ENCODE peak calls at places on chromosomes 13 and 19, in four cellular contexts. M is endodermal cell; I is CD4-positive, alpha-beta T cell; N is fibroblast of lung. E is an unnamed sample.

GRCh38 chr19:39736088-39736487 is 1.7 kb downstream of the CLC start:
- DNase-seq in M (no peak), I (no peak), N (no peak), E (no peak)

GRCh38 chr13:46527237-46527636 is 25.7 kb upstream of the LRCH1 start:
- DNase-seq in M (no peak), I (no peak), N (no peak), E (no peak)

GRCh38 chr13:71663431-71663830 is 203.6 kb downstream of the DACH1 start:
- DNase-seq in M (no peak), I (no peak), N (peak), E (no peak)

GRCh38 chr19:28009696-28010095 is 1203.3 kb downstream of the UQCRFS1 start:
- DNase-seq in M (no peak), I (no peak), N (peak), E (no peak)

GRCh38 chr13:76148374-76148773 is 512.2 kb downstream of the LMO7 start:
- DNase-seq in M (no peak), I (no peak), N (no peak), E (no peak)

GRCh38 chr13:45119990-45120864 is at the start of gene GTF2F2:
- DNase-seq in M (peak), I (peak), N (peak), E (peak)

GRCh38 chr13:107587681-107588080 is 627.7 kb downstream of the LIG4 start:
- DNase-seq in M (no peak), I (no peak), N (no peak), E (no peak)

GRCh38 chr19:14218615-14219330 is 12.8 kb upstream of the ADGRL1 start:
- DNase-seq in M (no peak), I (no peak), N (no peak), E (no peak)

GRCh38 chr13:25276748-25277147 is 10.5 kb downstream of the MTMR6 start:
- DNase-seq in M (no peak), I (no peak), N (peak), E (no peak)

GRCh38 chr19:41456342-41456918 is 13.5 kb downstream of the ERICH4 start:
- DNase-seq in M (no peak), I (no peak), N (peak), E (no peak)

GRCh38 chr13:59680429-59681024 is 483.2 kb downstream of the DIAPH3 start:
- DNase-seq in M (no peak), I (no peak), N (peak), E (peak)

GRCh38 chr19:17560205-17560595 is 4.8 kb downstream of the COLGALT1 start:
- DNase-seq in M (no peak), I (no peak), N (peak), E (peak)

DNA sequence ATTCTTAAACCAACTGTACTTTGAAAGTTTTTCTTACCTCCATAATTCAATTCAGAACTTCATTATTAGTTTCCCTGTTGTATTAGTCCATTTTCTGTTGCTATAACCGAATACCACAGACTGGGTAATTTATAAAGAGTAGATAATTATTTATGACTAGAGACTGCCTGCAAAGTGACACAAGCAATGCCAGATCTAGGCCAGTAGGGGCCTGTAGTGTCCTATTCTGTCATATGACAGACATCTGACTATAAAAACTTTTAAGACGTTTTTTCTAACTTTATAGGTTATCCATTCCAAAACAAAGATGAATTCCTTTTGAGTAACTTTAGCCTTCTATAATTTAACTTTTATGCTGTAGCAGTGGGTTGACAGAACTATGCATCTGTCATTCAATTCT is 2783.8 kb downstream of the PCDH9 start:
- DNase-seq in M (no peak), I (no peak), N (no peak), E (no peak)
- TF ChIP-seq CTCF in M (peak), I (no peak), N (no peak), E (no peak)

DNA sequence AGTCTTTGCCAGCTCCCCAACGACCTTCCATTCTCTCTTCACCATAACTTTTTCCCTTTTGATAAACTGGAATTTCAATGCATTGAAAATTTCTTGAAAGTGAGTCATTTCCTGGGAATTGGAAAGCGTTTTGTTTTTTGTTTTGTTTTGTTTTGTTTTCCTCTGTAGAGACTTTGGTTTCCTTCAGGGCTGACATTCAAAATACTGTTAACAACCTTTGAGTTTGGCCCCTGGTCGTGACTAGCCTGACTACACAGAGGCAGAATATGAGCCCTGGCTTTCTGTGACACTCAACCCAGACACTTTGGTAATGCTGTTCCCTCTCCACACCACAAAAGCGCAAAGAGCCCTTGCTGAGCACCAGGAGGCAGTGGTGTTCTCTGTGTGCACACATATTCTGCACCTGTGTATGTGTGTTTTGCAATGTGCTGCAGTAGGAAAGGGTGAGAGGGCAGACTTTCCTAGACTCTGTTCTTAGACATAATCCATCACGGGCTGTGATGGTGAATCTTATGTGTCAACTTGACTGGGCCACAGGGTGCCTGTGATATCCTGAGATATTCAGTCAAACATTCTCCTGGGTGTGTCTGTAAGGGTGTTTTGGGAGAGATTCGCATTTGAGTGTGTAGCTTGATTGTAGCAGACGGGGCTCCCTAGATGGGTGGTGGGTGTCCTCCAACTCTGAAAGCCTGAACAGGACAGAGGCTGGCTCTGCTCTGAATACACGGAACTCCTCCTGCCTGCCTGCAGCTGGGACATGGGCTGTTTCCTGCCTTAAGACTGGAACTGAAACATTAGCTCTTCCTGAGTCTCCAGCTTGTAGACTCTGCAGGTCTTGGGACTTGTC is 29.5 kb upstream of the ANKRD10 start:
- DNase-seq in M (peak), I (no peak), N (peak), E (peak)
- TF ChIP-seq CTCF in M (peak), I (no peak), N (peak), E (peak)

GRCh38 chr19:3073931-3074595 is 11.8 kb upstream of the TLE5 start:
- DNase-seq in M (peak), I (no peak), N (no peak), E (no peak)
- TF ChIP-seq CTCF in M (peak), I (no peak), N (no peak), E (peak)

DNA sequence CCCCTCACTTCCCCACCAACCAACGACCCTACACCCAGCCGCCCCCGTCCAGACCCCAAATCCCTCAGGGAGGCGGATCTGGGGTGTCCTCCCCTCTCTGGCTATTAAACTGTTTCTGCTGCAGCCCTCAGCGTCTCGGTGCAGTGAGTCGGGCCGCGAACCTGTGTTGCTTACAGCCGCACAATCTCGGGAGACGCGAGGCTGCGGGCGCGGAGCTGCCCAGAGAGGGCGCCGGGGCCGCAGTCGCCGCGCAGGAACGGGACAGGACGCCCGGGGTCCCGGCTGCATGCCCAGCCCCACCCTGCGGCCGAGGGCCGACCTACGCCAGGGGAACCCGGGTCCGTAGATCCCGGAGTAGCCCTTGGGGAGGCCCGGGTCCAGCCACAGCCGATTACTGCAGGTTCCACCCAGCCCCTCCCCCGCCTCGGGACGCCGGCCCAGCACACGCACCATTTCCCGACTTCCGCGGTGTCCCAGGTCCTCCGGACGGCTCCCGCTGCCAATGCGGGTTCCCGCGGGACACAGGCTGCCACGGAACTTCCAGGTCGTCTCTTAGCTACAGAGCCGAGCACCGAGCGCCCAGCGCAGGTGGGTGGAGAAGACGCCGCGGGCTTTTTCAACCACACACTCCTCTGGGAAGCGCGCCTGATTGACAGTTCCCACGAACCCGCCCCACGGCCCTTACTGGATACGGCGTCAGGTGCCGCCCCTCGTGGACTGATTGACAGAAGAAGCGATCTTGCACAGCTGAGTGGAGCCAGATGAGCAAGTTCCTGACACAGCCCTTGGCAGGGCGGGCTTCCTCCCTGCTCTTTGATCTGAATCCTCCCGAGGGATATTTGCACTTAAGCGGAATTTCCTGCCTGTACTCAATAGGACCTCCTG is at the start of gene ZNF799:
- DNase-seq in M (peak), I (peak), N (peak), E (peak)
- TF ChIP-seq CTCF in M (peak), I (no peak), N (no peak), E (no peak)

DNA sequence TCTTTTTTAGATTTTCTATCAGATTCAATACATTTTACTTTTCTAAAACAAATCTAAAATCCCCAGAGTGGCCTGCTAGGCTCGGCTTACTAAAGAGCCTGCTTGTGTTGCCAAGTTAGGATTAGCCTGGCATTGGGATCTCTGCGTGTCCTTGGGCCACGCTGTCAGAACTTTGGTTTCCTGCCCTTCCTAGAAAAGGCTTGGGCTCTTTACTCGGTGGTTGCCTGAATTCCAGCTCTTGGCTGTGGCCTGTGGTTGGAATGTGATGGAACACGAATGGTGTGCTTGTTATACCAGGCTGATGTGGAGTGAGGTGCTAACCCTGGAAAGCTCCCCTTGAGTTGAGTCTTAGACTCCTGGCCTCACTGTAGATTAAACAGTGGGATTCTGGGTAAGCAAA is 8.5 kb downstream of the SPATA13 start:
- DNase-seq in M (peak), I (no peak), N (peak), E (no peak)
- TF ChIP-seq CTCF in M (no peak), I (no peak), N (no peak), E (no peak)

DNA sequence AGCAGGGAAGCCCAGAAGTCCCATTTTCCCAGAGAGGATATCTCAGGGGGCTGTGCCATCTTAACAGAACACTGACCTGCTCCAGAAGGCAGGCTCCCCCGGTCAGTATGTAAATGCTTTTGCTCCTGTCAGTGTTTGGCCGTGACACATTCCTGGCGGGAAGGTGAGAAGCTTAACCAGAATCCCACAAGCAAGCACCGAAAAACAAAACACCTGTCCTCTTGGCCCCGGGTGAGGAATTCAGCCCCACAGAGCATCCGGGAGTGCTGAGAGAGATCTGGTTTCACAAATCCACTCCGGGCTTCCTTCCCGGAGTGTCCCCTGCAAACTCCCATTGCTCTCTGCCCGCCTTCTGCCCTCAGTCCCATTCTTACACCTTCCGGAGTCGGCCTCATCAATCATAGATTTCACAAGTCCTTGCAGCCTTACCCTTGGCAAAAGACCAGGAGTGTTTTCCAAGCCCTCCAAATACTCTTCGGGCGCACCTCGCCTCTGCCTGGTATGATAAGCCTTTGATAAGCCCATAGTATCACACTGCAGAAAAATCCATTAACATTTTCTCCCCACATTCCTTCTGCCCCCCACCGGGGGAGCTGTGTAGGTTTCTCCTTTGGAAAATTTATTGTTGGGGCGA is 12.2 kb downstream of the TPM4 start:
- DNase-seq in M (peak), I (no peak), N (peak), E (no peak)
- TF ChIP-seq CTCF in M (peak), I (no peak), N (no peak), E (no peak)

E was measured in GM13976.